ENCODE peak calls at places on chromosomes 11 and 22, in four cellular contexts. One of them, this sample, is unnamed.

GRCh38 chr11:1750840-1751520 is 585 bp upstream of the IFITM10 start:
- DNase-seq in neural progenitor cell: no peak
- DNase-seq in stromal cell of bone marrow: no peak
- DNase-seq in iPS-NIHi11: no peak
- DNase-seq in this sample: no peak

GRCh38 chr11:12287374-12288211 is 89.8 kb upstream of the PARVA start:
- DNase-seq in iPS-NIHi11: peak; percentile 75
- DNase-seq in neural progenitor cell: peak; percentile 82
- DNase-seq in stromal cell of bone marrow: peak; percentile 97
- DNase-seq in this sample: no peak

GRCh38 chr11:9664276-9665171 is 647 bp downstream of the SWAP70 start:
- DNase-seq in stromal cell of bone marrow: no peak
- DNase-seq in iPS-NIHi11: no peak
- DNase-seq in neural progenitor cell: peak; percentile 37
- DNase-seq in this sample: peak; percentile 25

GRCh38 chr11:101436511-101437142 is 147.2 kb downstream of the TRPC6 start:
- DNase-seq in stromal cell of bone marrow: no peak
- DNase-seq in iPS-NIHi11: peak; percentile 67
- DNase-seq in neural progenitor cell: peak; percentile 76
- DNase-seq in this sample: peak; percentile 29

GRCh38 chr11:86517557-86517956 is 142.9 kb downstream of the CCDC81 start:
- DNase-seq in stromal cell of bone marrow: no peak
- DNase-seq in neural progenitor cell: no peak
- DNase-seq in iPS-NIHi11: no peak
- DNase-seq in this sample: no peak

GRCh38 chr11:110971110-110971509 is 258.9 kb upstream of the ARHGAP20 start:
- DNase-seq in iPS-NIHi11: no peak
- DNase-seq in neural progenitor cell: no peak
- DNase-seq in stromal cell of bone marrow: peak; percentile 40
- DNase-seq in this sample: no peak

GRCh38 chr22:43789452-43789851 is 22.7 kb downstream of the EFCAB6 start:
- DNase-seq in neural progenitor cell: no peak
- DNase-seq in iPS-NIHi11: no peak
- DNase-seq in stromal cell of bone marrow: peak; percentile 89
- DNase-seq in this sample: no peak

GRCh38 chr22:45240810-45241631 is at the start of gene KIAA0930:
- DNase-seq in neural progenitor cell: peak; percentile 93
- DNase-seq in stromal cell of bone marrow: peak; percentile 28
- DNase-seq in iPS-NIHi11: peak; percentile 97
- DNase-seq in this sample: peak; percentile 34